ENCODE peak calls at places on chromosomes 4 and X, in ten cellular contexts. One of them, this sample, is unnamed. For H3K4me1, the result is how much of the 10 kb centered on the place peaks cover.

GRCh38 chr4:185265942-185266341 is 56.5 kb downstream of the SNX25 start:
- DNase-seq in GM23338: peak
- DNase-seq in heart left ventricle: no peak
- DNase-seq in mucosa of descending colon: no peak
- DNase-seq in tibial artery: no peak
- DNase-seq in ovary: no peak
- DNase-seq in psoas muscle: no peak
- DNase-seq in right atrium auricular region: no peak
- DNase-seq in CD8-positive, alpha-beta memory T cell: no peak
- DNase-seq in uterus: no peak
- DNase-seq in this sample: peak

GRCh38 chr4:86359944-86360478 is at the start of gene MAPK10:
- DNase-seq in GM23338: peak
- DNase-seq in heart left ventricle: peak
- DNase-seq in mucosa of descending colon: peak
- DNase-seq in tibial artery: peak
- DNase-seq in ovary: peak
- DNase-seq in psoas muscle: peak
- DNase-seq in right atrium auricular region: peak
- DNase-seq in CD8-positive, alpha-beta memory T cell: peak
- DNase-seq in uterus: peak
- DNase-seq in this sample: peak

GRCh38 chr4:80592950-80593349 is 257.4 kb downstream of the CFAP299 start:
- DNase-seq in GM23338: peak
- DNase-seq in heart left ventricle: no peak
- DNase-seq in mucosa of descending colon: no peak
- DNase-seq in tibial artery: no peak
- DNase-seq in ovary: no peak
- DNase-seq in psoas muscle: no peak
- DNase-seq in right atrium auricular region: no peak
- DNase-seq in CD8-positive, alpha-beta memory T cell: no peak
- DNase-seq in uterus: no peak
- DNase-seq in this sample: no peak

GRCh38 chr4:155529197-155529596 is 137.5 kb upstream of the GUCY1A1 start:
- DNase-seq in GM23338: peak
- DNase-seq in heart left ventricle: no peak
- DNase-seq in mucosa of descending colon: peak
- DNase-seq in tibial artery: no peak
- DNase-seq in ovary: no peak
- DNase-seq in psoas muscle: no peak
- DNase-seq in right atrium auricular region: no peak
- DNase-seq in CD8-positive, alpha-beta memory T cell: no peak
- DNase-seq in uterus: no peak
- DNase-seq in this sample: no peak

GRCh38 chr4:143344011-143344410 is 7.3 kb downstream of the GAB1 start:
- DNase-seq in GM23338: peak
- DNase-seq in heart left ventricle: no peak
- DNase-seq in mucosa of descending colon: no peak
- DNase-seq in tibial artery: no peak
- DNase-seq in ovary: no peak
- DNase-seq in psoas muscle: no peak
- DNase-seq in right atrium auricular region: no peak
- DNase-seq in CD8-positive, alpha-beta memory T cell: no peak
- DNase-seq in uterus: no peak
- DNase-seq in this sample: no peak

GRCh38 chr4:174005422-174005821 is 278.0 kb downstream of the FBXO8 start:
- DNase-seq in GM23338: no peak
- DNase-seq in heart left ventricle: no peak
- DNase-seq in mucosa of descending colon: no peak
- DNase-seq in tibial artery: no peak
- DNase-seq in ovary: no peak
- DNase-seq in psoas muscle: no peak
- DNase-seq in right atrium auricular region: no peak
- DNase-seq in CD8-positive, alpha-beta memory T cell: no peak
- DNase-seq in uterus: no peak
- DNase-seq in this sample: no peak

GRCh38 chr4:140237616-140238352 is 83.8 kb upstream of the MAML3 start:
- DNase-seq in GM23338: peak
- DNase-seq in heart left ventricle: peak
- DNase-seq in mucosa of descending colon: peak
- DNase-seq in tibial artery: peak
- DNase-seq in ovary: peak
- DNase-seq in psoas muscle: peak
- DNase-seq in right atrium auricular region: peak
- DNase-seq in CD8-positive, alpha-beta memory T cell: no peak
- DNase-seq in uterus: peak
- DNase-seq in this sample: no peak

GRCh38 chr4:40196260-40196659 is 571 bp upstream of the RHOH start:
- DNase-seq in GM23338: peak
- DNase-seq in heart left ventricle: no peak
- DNase-seq in mucosa of descending colon: no peak
- DNase-seq in tibial artery: no peak
- DNase-seq in ovary: no peak
- DNase-seq in psoas muscle: no peak
- DNase-seq in right atrium auricular region: no peak
- DNase-seq in CD8-positive, alpha-beta memory T cell: no peak
- DNase-seq in uterus: no peak
- DNase-seq in this sample: no peak

GRCh38 chrX:148501121-148502066 is 977 bp downstream of the AFF2 start:
- DNase-seq in GM23338: peak
- DNase-seq in heart left ventricle: no peak
- DNase-seq in mucosa of descending colon: peak
- DNase-seq in tibial artery: no peak
- DNase-seq in ovary: peak
- DNase-seq in psoas muscle: no peak
- DNase-seq in right atrium auricular region: no peak
- DNase-seq in CD8-positive, alpha-beta memory T cell: peak
- DNase-seq in uterus: no peak
- DNase-seq in this sample: no peak

GRCh38 chr4:182231080-182231479 is 12.1 kb upstream of the TENM3 start:
- DNase-seq in GM23338: no peak
- DNase-seq in heart left ventricle: no peak
- DNase-seq in mucosa of descending colon: no peak
- DNase-seq in tibial artery: no peak
- DNase-seq in ovary: no peak
- DNase-seq in psoas muscle: no peak
- DNase-seq in right atrium auricular region: no peak
- DNase-seq in CD8-positive, alpha-beta memory T cell: no peak
- DNase-seq in uterus: no peak
- DNase-seq in this sample: no peak

GRCh38 chr4:83850435-83850834 is 314.5 kb downstream of the GPAT3 start:
- DNase-seq in GM23338: peak
- DNase-seq in heart left ventricle: no peak
- DNase-seq in mucosa of descending colon: no peak
- DNase-seq in tibial artery: no peak
- DNase-seq in ovary: no peak
- DNase-seq in psoas muscle: no peak
- DNase-seq in right atrium auricular region: no peak
- DNase-seq in CD8-positive, alpha-beta memory T cell: no peak
- DNase-seq in uterus: no peak
- DNase-seq in this sample: no peak

GRCh38 chr4:143586080-143586479 is 72.6 kb downstream of the SMARCA5 start:
- DNase-seq in GM23338: no peak
- DNase-seq in heart left ventricle: no peak
- DNase-seq in mucosa of descending colon: no peak
- DNase-seq in tibial artery: no peak
- DNase-seq in ovary: no peak
- DNase-seq in psoas muscle: no peak
- DNase-seq in right atrium auricular region: no peak
- DNase-seq in CD8-positive, alpha-beta memory T cell: no peak
- DNase-seq in uterus: no peak
- DNase-seq in this sample: no peak

DNA sequence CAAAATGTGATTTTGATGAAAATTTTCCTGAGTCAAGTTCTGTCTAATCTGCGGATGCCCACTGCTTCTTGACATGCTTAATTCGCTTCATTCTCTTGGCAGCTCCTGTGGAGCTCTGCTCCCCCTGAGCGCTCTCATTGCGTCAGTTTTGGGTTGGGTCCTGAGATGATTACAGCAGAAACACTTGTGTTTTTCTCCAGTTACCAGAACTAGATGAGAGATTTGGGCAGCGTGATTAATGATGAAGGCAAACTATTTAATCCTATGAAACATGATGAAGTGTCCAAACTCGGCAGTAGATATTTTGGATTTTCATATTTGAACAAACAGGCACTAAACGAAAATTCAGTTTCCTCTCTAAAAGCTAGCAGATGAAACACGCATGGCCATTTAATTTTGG is 4.2 kb upstream of the CXCL1 start:
- DNase-seq in GM23338: no peak
- DNase-seq in heart left ventricle: no peak
- DNase-seq in mucosa of descending colon: no peak
- DNase-seq in tibial artery: no peak
- DNase-seq in ovary: no peak
- DNase-seq in psoas muscle: no peak
- DNase-seq in right atrium auricular region: no peak
- DNase-seq in CD8-positive, alpha-beta memory T cell: no peak
- DNase-seq in uterus: no peak
- DNase-seq in this sample: no peak
- H3K4me1 ChIP-seq in GM23338: under half
- H3K4me1 ChIP-seq in heart left ventricle: under half
- H3K4me1 ChIP-seq in mucosa of descending colon: under half
- H3K4me1 ChIP-seq in tibial artery: under half
- H3K4me1 ChIP-seq in ovary: under half
- H3K4me1 ChIP-seq in psoas muscle: under half
- H3K4me1 ChIP-seq in right atrium auricular region: under half
- H3K4me1 ChIP-seq in CD8-positive, alpha-beta memory T cell: under half
- H3K4me1 ChIP-seq in uterus: under half
- H3K4me1 ChIP-seq in this sample: under half

DNA sequence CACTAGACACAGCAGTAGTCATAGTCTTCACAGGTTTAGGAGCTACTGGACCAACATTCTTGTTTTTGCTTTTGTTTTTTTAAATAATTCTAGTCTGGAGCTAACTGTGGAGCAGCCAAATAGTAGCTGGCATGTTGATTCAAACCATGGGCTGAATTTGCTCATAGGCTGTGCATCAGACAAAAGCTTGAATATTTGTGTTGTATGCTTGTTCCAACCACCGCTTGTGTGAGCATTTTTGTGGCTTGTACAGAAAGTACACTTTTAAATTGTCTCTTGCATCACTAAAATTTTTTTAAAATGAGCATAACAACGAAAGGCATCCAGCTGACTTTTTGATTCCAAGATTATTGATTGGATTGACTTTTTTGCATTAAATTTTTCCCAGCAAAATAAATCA is 39.6 kb downstream of the CCNI start:
- DNase-seq in GM23338: no peak
- DNase-seq in heart left ventricle: no peak
- DNase-seq in mucosa of descending colon: no peak
- DNase-seq in tibial artery: no peak
- DNase-seq in ovary: no peak
- DNase-seq in psoas muscle: no peak
- DNase-seq in right atrium auricular region: no peak
- DNase-seq in CD8-positive, alpha-beta memory T cell: no peak
- DNase-seq in uterus: no peak
- DNase-seq in this sample: peak
- H3K4me1 ChIP-seq in GM23338: under half
- H3K4me1 ChIP-seq in heart left ventricle: under half
- H3K4me1 ChIP-seq in mucosa of descending colon: under half
- H3K4me1 ChIP-seq in tibial artery: under half
- H3K4me1 ChIP-seq in ovary: under half
- H3K4me1 ChIP-seq in psoas muscle: under half
- H3K4me1 ChIP-seq in right atrium auricular region: under half
- H3K4me1 ChIP-seq in CD8-positive, alpha-beta memory T cell: under half
- H3K4me1 ChIP-seq in uterus: under half
- H3K4me1 ChIP-seq in this sample: under half

GRCh38 chr4:10087152-10087791 is 29.3 kb downstream of the WDR1 start:
- DNase-seq in GM23338: no peak
- DNase-seq in heart left ventricle: no peak
- DNase-seq in mucosa of descending colon: no peak
- DNase-seq in tibial artery: no peak
- DNase-seq in ovary: peak
- DNase-seq in psoas muscle: peak
- DNase-seq in right atrium auricular region: no peak
- DNase-seq in CD8-positive, alpha-beta memory T cell: peak
- DNase-seq in uterus: no peak
- DNase-seq in this sample: no peak

GRCh38 chr4:10086506-10087120 is 30.0 kb downstream of the WDR1 start:
- DNase-seq in GM23338: no peak
- DNase-seq in heart left ventricle: no peak
- DNase-seq in mucosa of descending colon: no peak
- DNase-seq in tibial artery: no peak
- DNase-seq in ovary: peak
- DNase-seq in psoas muscle: peak
- DNase-seq in right atrium auricular region: no peak
- DNase-seq in CD8-positive, alpha-beta memory T cell: peak
- DNase-seq in uterus: no peak
- DNase-seq in this sample: no peak

GRCh38 chr4:10089346-10089745 is 27.3 kb downstream of the WDR1 start:
- DNase-seq in GM23338: peak
- DNase-seq in heart left ventricle: peak
- DNase-seq in mucosa of descending colon: peak
- DNase-seq in tibial artery: no peak
- DNase-seq in ovary: peak
- DNase-seq in psoas muscle: peak
- DNase-seq in right atrium auricular region: no peak
- DNase-seq in CD8-positive, alpha-beta memory T cell: peak
- DNase-seq in uterus: no peak
- DNase-seq in this sample: no peak

GRCh38 chr4:10090467-10091250 is 25.9 kb downstream of the WDR1 start:
- DNase-seq in GM23338: no peak
- DNase-seq in heart left ventricle: peak
- DNase-seq in mucosa of descending colon: no peak
- DNase-seq in tibial artery: no peak
- DNase-seq in ovary: peak
- DNase-seq in psoas muscle: peak
- DNase-seq in right atrium auricular region: no peak
- DNase-seq in CD8-positive, alpha-beta memory T cell: no peak
- DNase-seq in uterus: no peak
- DNase-seq in this sample: no peak

GRCh38 chr4:10088135-10089010 is 28.2 kb downstream of the WDR1 start:
- DNase-seq in GM23338: no peak
- DNase-seq in heart left ventricle: peak
- DNase-seq in mucosa of descending colon: no peak
- DNase-seq in tibial artery: no peak
- DNase-seq in ovary: peak
- DNase-seq in psoas muscle: peak
- DNase-seq in right atrium auricular region: no peak
- DNase-seq in CD8-positive, alpha-beta memory T cell: peak
- DNase-seq in uterus: no peak
- DNase-seq in this sample: peak
- H3K4me1 ChIP-seq in GM23338: under half
- H3K4me1 ChIP-seq in heart left ventricle: half or more
- H3K4me1 ChIP-seq in mucosa of descending colon: under half
- H3K4me1 ChIP-seq in tibial artery: under half
- H3K4me1 ChIP-seq in ovary: under half
- H3K4me1 ChIP-seq in psoas muscle: half or more
- H3K4me1 ChIP-seq in right atrium auricular region: under half
- H3K4me1 ChIP-seq in CD8-positive, alpha-beta memory T cell: under half
- H3K4me1 ChIP-seq in uterus: under half
- H3K4me1 ChIP-seq in this sample: under half

DNA sequence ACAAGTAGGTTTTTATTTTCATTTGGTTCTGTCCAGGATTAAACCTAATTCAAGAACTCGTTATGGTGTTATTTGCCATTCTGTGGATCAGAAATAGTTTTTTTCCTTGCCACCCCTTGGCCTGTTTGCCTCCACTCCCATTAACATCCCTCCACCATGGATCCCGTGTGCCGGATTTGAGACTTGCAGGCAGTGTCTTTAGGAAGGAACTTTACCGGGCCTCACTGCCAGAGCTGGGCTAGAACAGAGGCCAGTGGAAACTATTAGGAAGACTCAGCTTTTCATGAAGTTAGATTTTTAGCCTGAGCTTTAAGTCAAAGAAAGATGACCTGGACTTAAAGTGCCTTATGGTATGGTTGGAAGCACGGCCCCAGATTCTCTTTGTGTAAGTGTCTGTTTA is 2.4 kb downstream of the KLHL2 start:
- DNase-seq in GM23338: no peak
- DNase-seq in heart left ventricle: no peak
- DNase-seq in mucosa of descending colon: no peak
- DNase-seq in tibial artery: no peak
- DNase-seq in ovary: no peak
- DNase-seq in psoas muscle: no peak
- DNase-seq in right atrium auricular region: no peak
- DNase-seq in CD8-positive, alpha-beta memory T cell: no peak
- DNase-seq in uterus: no peak
- DNase-seq in this sample: no peak
- H3K4me1 ChIP-seq in GM23338: half or more
- H3K4me1 ChIP-seq in heart left ventricle: under half
- H3K4me1 ChIP-seq in mucosa of descending colon: under half
- H3K4me1 ChIP-seq in tibial artery: under half
- H3K4me1 ChIP-seq in ovary: under half
- H3K4me1 ChIP-seq in psoas muscle: under half
- H3K4me1 ChIP-seq in right atrium auricular region: under half
- H3K4me1 ChIP-seq in CD8-positive, alpha-beta memory T cell: under half
- H3K4me1 ChIP-seq in uterus: under half
- H3K4me1 ChIP-seq in this sample: under half

This sample was measured in foreskin keratinocyte.